ENCODE peak calls at places on chromosomes 12 and 14, in seven cellular contexts. M, W, E, U, Y, O and B are unnamed samples.

GRCh38 chr12:97977870-97978269 is 515.3 kb downstream of the RMST start:
- DNase-seq in Y (no peak), M (no peak), W (no peak), E (no peak), U (no peak), O (peak; percentile 16), B (no peak)

GRCh38 chr14:104390221-104390931 is 189.2 kb upstream of the C14orf180 start:
- DNase-seq in E (no peak), Y (no peak), O (no peak), M (peak; percentile 45), U (peak; percentile 5), W (no peak), B (no peak)

GRCh38 chr12:116609715-116610114 is 50.5 kb downstream of the MAP1LC3B2 start:
- DNase-seq in W (no peak), M (no peak), Y (no peak), O (no peak), E (no peak), U (no peak), B (no peak)

GRCh38 chr14:31877333-31877798 is 199.7 kb upstream of the ARHGAP5 start:
- DNase-seq in W (no peak), U (no peak), O (no peak), M (no peak), E (no peak), Y (no peak), B (no peak)

GRCh38 chr14:55399912-55400311 is 11.7 kb downstream of the ATG14 start:
- DNase-seq in U (no peak), M (no peak), Y (no peak), E (no peak), W (no peak), O (no peak), B (no peak)

GRCh38 chr12:101940400-101940950 is 63.1 kb downstream of the DRAM1 start:
- DNase-seq in W (no peak), M (no peak), O (no peak), Y (no peak), U (no peak), E (no peak), B (no peak)

GRCh38 chr12:18462437-18462836 is 201.1 kb downstream of the PIK3C2G start:
- DNase-seq in W (no peak), M (no peak), Y (no peak), E (no peak), O (no peak), U (no peak), B (no peak)

GRCh38 chr14:24113801-24114535 is 609 bp upstream of the DCAF11 start:
- DNase-seq in W (peak; percentile 75), O (peak; percentile 79), E (peak; percentile 100), Y (peak; percentile 93), M (peak; percentile 93), U (peak; percentile 79), B (peak; percentile 74)

GRCh38 chr14:93065272-93065730 is 50.4 kb downstream of the ITPK1 start:
- DNase-seq in Y (no peak), M (no peak), O (no peak), W (no peak), U (no peak), E (no peak), B (no peak)

GRCh38 chr12:116962197-116962596 is 51.4 kb downstream of the FBXW8 start:
- DNase-seq in O (no peak), U (no peak), M (no peak), E (no peak), W (no peak), Y (no peak), B (no peak)

DNA sequence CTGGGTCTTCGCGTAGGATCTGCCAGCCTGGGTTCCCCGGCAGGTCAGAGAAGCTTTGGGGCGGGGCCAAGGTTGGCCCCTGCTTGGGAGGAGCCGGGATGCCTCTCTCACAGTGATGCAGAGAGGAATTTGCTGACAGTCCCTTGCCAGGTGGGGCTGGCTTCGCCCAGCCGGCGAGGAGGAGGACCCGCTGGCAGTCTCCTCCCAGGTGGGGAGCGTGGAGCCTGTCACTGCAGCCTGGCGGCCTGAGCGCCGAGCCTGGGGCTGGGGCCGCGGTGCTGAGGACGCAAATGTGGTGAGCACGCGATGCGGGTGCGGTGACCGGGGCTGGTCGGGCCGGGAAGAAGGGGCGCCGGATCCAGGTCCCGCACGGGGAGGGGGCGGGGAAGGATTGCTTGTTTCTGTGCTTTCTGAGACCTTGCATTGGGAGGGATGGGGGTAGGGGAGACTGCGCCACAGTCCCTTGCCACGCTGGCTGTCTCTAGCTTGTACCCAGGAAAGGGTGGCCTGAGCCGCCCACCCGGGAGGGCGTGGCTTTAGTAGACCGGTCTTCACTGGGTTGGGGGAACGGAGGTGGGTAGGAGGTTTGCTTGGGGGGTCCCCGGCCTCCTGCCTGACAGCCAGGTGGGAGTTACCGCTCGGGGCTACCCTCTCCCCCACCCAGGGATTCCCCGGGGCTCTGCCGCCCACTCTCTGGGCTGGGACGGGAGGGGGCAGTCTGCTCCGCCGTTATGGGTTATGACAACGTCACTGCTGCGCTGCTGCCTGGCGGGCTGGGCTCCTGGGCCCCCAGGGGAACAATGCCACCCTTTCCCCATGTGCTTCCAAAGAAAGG is at the start of gene TMEM63C:
- DNase-seq in E (peak; percentile 29), W (peak; percentile 52), Y (peak; percentile 85), U (no peak), O (peak; percentile 94), M (no peak), B (no peak)
- TF ChIP-seq EP300 in E (no peak), W (no peak), Y (no peak), U (no peak), O (no peak), M (no peak), B (no peak)

GRCh38 chr14:39492267-39492666 is 60.0 kb upstream of the FBXO33 start:
- DNase-seq in U (no peak), Y (no peak), M (no peak), W (no peak), O (no peak), E (no peak), B (no peak)

GRCh38 chr14:39488600-39488999 is 56.4 kb upstream of the FBXO33 start:
- DNase-seq in M (no peak), O (no peak), Y (no peak), U (no peak), E (no peak), W (no peak), B (no peak)

DNA sequence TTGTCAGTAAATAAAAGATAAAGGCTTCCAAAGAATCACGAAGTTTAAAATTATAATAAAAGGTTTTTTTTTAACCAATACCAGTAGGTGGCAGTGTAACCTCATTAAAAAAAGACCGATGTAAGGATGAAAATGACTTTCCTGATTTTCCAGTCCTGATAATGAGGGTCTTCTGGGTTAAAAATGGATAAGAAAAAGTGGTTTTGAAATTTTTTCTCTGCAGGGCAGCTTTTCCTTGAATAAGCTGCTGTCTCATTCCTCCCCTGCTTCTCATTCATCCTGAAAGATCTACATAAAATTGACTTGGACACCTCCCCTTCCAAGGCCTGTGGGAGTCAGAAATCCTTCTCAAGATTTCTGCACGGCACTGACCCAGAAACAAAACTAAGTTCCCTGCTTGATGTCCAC is 58.9 kb upstream of the FBXO33 start:
- DNase-seq in M (no peak), E (peak; percentile 59), O (peak; percentile 1), U (no peak), W (no peak), Y (no peak), B (no peak)
- TF ChIP-seq CTCF in M (peak; percentile 52), E (peak; percentile 62), O (peak; percentile 53), U (no peak), W (peak; percentile 66), Y (peak; percentile 42), B (peak; percentile 60)

GRCh38 chr12:24741216-24741615 is 207.7 kb downstream of the BCAT1 start:
- DNase-seq in U (no peak), M (no peak), Y (no peak), W (no peak), E (no peak), O (no peak), B (no peak)
- TF ChIP-seq EP300 in U (no peak), M (no peak), Y (no peak), W (no peak), E (no peak), O (no peak), B (no peak)

DNA sequence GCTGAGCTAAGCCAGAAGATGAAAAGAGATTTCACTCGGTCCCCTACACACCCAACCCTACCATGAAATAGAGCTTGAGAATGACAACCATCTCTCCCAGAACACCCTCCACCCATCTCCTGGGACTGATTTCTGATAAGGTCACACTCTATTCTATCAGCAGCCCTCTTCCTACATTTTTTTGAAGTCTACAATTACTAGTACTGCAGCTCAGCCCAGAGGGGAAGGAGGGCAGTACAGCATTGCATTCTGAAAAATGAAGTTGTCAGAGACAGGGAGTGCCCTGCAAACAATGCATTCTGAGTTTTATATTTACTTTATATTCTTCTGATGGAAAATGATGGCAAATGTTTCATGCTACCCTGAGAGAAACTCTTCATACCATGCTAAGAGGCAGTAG is 318.5 kb downstream of the BCAT1 start:
- DNase-seq in M (no peak), U (no peak), E (no peak), Y (no peak), O (no peak), W (no peak), B (no peak)
- TF ChIP-seq CTCF in M (no peak), U (no peak), E (peak; percentile 3), Y (no peak), O (no peak), W (no peak), B (no peak)

DNA sequence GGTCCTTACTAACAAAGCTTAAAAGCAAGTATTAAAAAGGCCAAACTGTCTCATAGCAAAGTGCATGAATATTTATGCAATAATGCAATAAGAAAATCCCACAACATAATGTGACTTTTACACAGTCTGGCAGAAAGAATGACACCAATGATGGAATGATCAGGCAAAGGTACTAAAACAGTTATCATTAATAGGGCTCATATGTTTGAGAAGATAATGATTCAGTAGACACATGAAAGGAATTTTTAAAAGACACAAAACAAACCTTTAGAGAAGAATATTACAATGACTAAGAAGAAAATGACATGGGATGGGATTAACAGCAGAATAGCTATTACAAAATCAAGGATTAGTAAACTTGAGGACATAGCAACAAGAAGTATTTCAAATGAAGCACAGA is 1411.2 kb upstream of the TMEM132C start:
- DNase-seq in O (no peak), M (no peak), Y (no peak), E (no peak), W (no peak), U (no peak), B (no peak)
- TF ChIP-seq EP300 in O (no peak), M (no peak), Y (no peak), E (no peak), W (no peak), U (no peak), B (no peak)

GRCh38 chr12:49225551-49226166 is 36.8 kb upstream of the TUBA1A start:
- DNase-seq in E (no peak), W (no peak), M (no peak), Y (peak; percentile 21), O (no peak), U (no peak), B (no peak)
- TF ChIP-seq CTCF in E (no peak), W (no peak), M (no peak), Y (no peak), O (peak; percentile 39), U (no peak), B (no peak)

DNA sequence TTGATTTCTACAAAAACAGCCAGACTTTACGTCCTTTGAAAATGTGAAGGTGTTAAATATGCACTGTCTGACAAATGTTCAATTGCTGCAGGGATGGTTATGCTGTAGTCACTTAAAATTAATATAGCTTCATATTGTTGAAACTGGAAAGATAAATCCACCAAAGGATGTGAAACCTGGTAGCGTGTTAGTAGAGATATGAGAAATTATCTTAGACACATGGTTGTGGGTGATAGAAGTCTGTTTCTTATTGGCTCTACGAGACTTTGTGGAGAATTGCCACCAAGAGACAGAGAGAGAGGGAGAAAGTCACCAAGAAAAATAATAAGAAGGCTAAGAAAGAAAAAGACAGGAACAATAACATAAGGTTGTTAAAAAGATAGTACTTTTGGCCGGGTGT is 2.6 kb upstream of the CAPRIN2 start:
- DNase-seq in U (no peak), M (no peak), O (no peak), Y (no peak), E (no peak), W (no peak), B (no peak)
- TF ChIP-seq EP300 in U (no peak), M (no peak), O (no peak), Y (no peak), E (no peak), W (no peak), B (no peak)